ENCODE peak calls at places on chromosomes 12 and 14, in nine cellular contexts. One of them, this sample, is unnamed. For H3K4me1, the result is how much of the 10 kb centered on the place peaks cover.

GRCh38 chr14:45150386-45150890 is 14.7 kb downstream of the FANCM start:
- DNase-seq in neural progenitor cell: no peak
- DNase-seq in HCT116: no peak
- DNase-seq in OCI-LY7: no peak
- DNase-seq in tibial artery: no peak
- DNase-seq in cardiac muscle cell: no peak
- DNase-seq in IMR-90: no peak
- DNase-seq in mesendoderm: no peak
- DNase-seq in heart right ventricle: no peak
- DNase-seq in this sample: peak

GRCh38 chr14:90870950-90871604 is 54.8 kb upstream of the TTC7B start:
- DNase-seq in heart right ventricle: no peak
- DNase-seq in HCT116: no peak
- DNase-seq in IMR-90: peak
- DNase-seq in mesendoderm: no peak
- DNase-seq in tibial artery: no peak
- DNase-seq in OCI-LY7: no peak
- DNase-seq in neural progenitor cell: no peak
- DNase-seq in cardiac muscle cell: no peak
- DNase-seq in this sample: no peak

GRCh38 chr12:87820524-87821194 is 208.5 kb downstream of the C12orf50 start:
- DNase-seq in tibial artery: no peak
- DNase-seq in neural progenitor cell: no peak
- DNase-seq in mesendoderm: peak
- DNase-seq in IMR-90: peak
- DNase-seq in heart right ventricle: no peak
- DNase-seq in cardiac muscle cell: peak
- DNase-seq in HCT116: peak
- DNase-seq in OCI-LY7: no peak
- DNase-seq in this sample: no peak

GRCh38 chr12:53476769-53477209 is 22.5 kb downstream of the MAP3K12 start:
- DNase-seq in cardiac muscle cell: peak
- DNase-seq in OCI-LY7: peak
- DNase-seq in heart right ventricle: no peak
- DNase-seq in HCT116: no peak
- DNase-seq in tibial artery: no peak
- DNase-seq in neural progenitor cell: peak
- DNase-seq in mesendoderm: peak
- DNase-seq in IMR-90: no peak
- DNase-seq in this sample: no peak

GRCh38 chr12:128549621-128550020 is 274.1 kb downstream of the SLC15A4 start:
- DNase-seq in cardiac muscle cell: no peak
- DNase-seq in HCT116: no peak
- DNase-seq in mesendoderm: no peak
- DNase-seq in heart right ventricle: no peak
- DNase-seq in tibial artery: no peak
- DNase-seq in neural progenitor cell: peak
- DNase-seq in OCI-LY7: peak
- DNase-seq in IMR-90: no peak
- DNase-seq in this sample: no peak

GRCh38 chr12:6056406-6057211 is 67.9 kb downstream of the VWF start:
- DNase-seq in neural progenitor cell: peak
- DNase-seq in HCT116: peak
- DNase-seq in OCI-LY7: peak
- DNase-seq in cardiac muscle cell: no peak
- DNase-seq in IMR-90: no peak
- DNase-seq in mesendoderm: peak
- DNase-seq in heart right ventricle: no peak
- DNase-seq in tibial artery: no peak
- DNase-seq in this sample: peak

GRCh38 chr14:104223810-104224515 is 85.6 kb downstream of the KIF26A start:
- DNase-seq in HCT116: no peak
- DNase-seq in neural progenitor cell: no peak
- DNase-seq in cardiac muscle cell: no peak
- DNase-seq in IMR-90: no peak
- DNase-seq in heart right ventricle: no peak
- DNase-seq in mesendoderm: peak
- DNase-seq in OCI-LY7: no peak
- DNase-seq in tibial artery: no peak
- DNase-seq in this sample: no peak

GRCh38 chr12:122203301-122203967 is at the start of gene B3GNT4:
- DNase-seq in cardiac muscle cell: peak
- DNase-seq in OCI-LY7: no peak
- DNase-seq in heart right ventricle: peak
- DNase-seq in HCT116: peak
- DNase-seq in tibial artery: peak
- DNase-seq in mesendoderm: peak
- DNase-seq in neural progenitor cell: peak
- DNase-seq in IMR-90: peak
- DNase-seq in this sample: peak

GRCh38 chr12:109459247-109459646 is 17.9 kb downstream of the KCTD10 start:
- DNase-seq in cardiac muscle cell: peak
- DNase-seq in neural progenitor cell: no peak
- DNase-seq in HCT116: no peak
- DNase-seq in heart right ventricle: no peak
- DNase-seq in mesendoderm: no peak
- DNase-seq in OCI-LY7: no peak
- DNase-seq in IMR-90: peak
- DNase-seq in tibial artery: no peak
- DNase-seq in this sample: no peak

GRCh38 chr14:104522926-104523545 is 56.5 kb upstream of the C14orf180 start:
- DNase-seq in tibial artery: no peak
- DNase-seq in neural progenitor cell: no peak
- DNase-seq in cardiac muscle cell: no peak
- DNase-seq in HCT116: no peak
- DNase-seq in mesendoderm: no peak
- DNase-seq in OCI-LY7: no peak
- DNase-seq in IMR-90: no peak
- DNase-seq in heart right ventricle: no peak
- DNase-seq in this sample: no peak

GRCh38 chr14:83583201-83583600 is 1946.7 kb upstream of the FLRT2 start:
- DNase-seq in mesendoderm: peak
- DNase-seq in neural progenitor cell: no peak
- DNase-seq in cardiac muscle cell: no peak
- DNase-seq in IMR-90: no peak
- DNase-seq in HCT116: no peak
- DNase-seq in OCI-LY7: no peak
- DNase-seq in heart right ventricle: no peak
- DNase-seq in tibial artery: no peak
- DNase-seq in this sample: no peak

GRCh38 chr14:99194736-99195135 is 77.3 kb downstream of the BCL11B start:
- DNase-seq in neural progenitor cell: no peak
- DNase-seq in HCT116: no peak
- DNase-seq in IMR-90: no peak
- DNase-seq in heart right ventricle: no peak
- DNase-seq in mesendoderm: no peak
- DNase-seq in tibial artery: no peak
- DNase-seq in OCI-LY7: no peak
- DNase-seq in cardiac muscle cell: no peak
- DNase-seq in this sample: no peak

GRCh38 chr12:6532927-6533652 is 1.2 kb upstream of the GAPDH start:
- DNase-seq in tibial artery: peak
- DNase-seq in mesendoderm: peak
- DNase-seq in heart right ventricle: peak
- DNase-seq in OCI-LY7: peak
- DNase-seq in cardiac muscle cell: peak
- DNase-seq in IMR-90: peak
- DNase-seq in neural progenitor cell: peak
- DNase-seq in HCT116: no peak
- DNase-seq in this sample: peak

GRCh38 chr12:62256408-62257079 is 3.7 kb upstream of the USP15 start:
- DNase-seq in IMR-90: peak
- DNase-seq in cardiac muscle cell: peak
- DNase-seq in heart right ventricle: no peak
- DNase-seq in mesendoderm: no peak
- DNase-seq in HCT116: no peak
- DNase-seq in tibial artery: no peak
- DNase-seq in neural progenitor cell: no peak
- DNase-seq in OCI-LY7: no peak
- DNase-seq in this sample: peak

GRCh38 chr12:104985206-104985605 is 910 bp upstream of the NOPCHAP1 start:
- DNase-seq in IMR-90: no peak
- DNase-seq in OCI-LY7: no peak
- DNase-seq in heart right ventricle: no peak
- DNase-seq in cardiac muscle cell: no peak
- DNase-seq in mesendoderm: no peak
- DNase-seq in tibial artery: no peak
- DNase-seq in neural progenitor cell: no peak
- DNase-seq in HCT116: no peak
- DNase-seq in this sample: no peak

GRCh38 chr12:33708935-33709334 is 269.3 kb upstream of the SYT10 start:
- DNase-seq in heart right ventricle: no peak
- DNase-seq in IMR-90: no peak
- DNase-seq in HCT116: no peak
- DNase-seq in tibial artery: no peak
- DNase-seq in neural progenitor cell: no peak
- DNase-seq in OCI-LY7: no peak
- DNase-seq in mesendoderm: no peak
- DNase-seq in cardiac muscle cell: no peak
- DNase-seq in this sample: no peak

GRCh38 chr14:103543721-103544626 is 15.0 kb downstream of the TRMT61A start:
- DNase-seq in neural progenitor cell: peak
- DNase-seq in IMR-90: no peak
- DNase-seq in heart right ventricle: no peak
- DNase-seq in tibial artery: peak
- DNase-seq in cardiac muscle cell: peak
- DNase-seq in HCT116: no peak
- DNase-seq in mesendoderm: no peak
- DNase-seq in OCI-LY7: no peak
- DNase-seq in this sample: no peak

DNA sequence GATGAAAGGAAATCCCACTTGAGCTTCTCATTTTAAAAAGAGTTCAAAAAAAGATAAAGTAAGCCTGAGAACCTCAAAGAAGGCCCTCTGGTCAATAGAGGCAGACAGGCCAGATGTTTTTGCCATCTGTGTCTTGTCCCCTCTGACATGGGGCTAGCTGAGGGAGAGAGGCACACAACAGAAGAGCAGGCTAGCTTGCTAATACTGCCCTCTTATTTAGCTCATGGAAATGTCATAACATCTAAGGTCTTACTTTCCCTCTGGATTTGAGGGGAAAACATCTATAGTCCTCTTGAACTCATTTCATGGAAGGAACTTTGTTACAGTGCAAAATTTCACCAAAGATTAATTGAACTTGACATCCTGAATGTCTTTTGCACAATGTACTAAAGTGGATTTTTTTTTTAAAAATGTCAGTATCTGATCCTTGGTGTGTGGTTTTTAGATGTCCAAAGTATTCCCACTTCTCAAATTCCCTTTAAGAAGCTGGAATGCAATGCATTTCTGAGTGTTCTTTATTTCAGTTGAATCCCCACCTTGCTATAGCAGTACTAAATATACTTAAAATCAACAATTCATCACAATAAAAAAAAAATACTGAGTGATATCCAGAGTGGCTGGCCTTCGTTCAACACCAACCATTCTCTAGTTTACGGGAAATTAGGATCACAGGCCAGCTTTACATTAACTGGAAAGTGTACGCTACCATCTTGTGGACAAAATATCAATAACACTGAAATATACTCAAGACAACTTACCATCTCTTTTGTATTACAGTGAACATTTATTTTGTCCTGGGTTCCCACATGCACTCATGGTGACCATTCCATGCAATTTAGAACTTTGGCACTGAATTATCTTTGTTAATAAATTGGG is 176.6 kb downstream of the PAH start:
- DNase-seq in OCI-LY7: peak
- DNase-seq in mesendoderm: peak
- DNase-seq in HCT116: peak
- DNase-seq in heart right ventricle: no peak
- DNase-seq in tibial artery: no peak
- DNase-seq in cardiac muscle cell: peak
- DNase-seq in IMR-90: peak
- DNase-seq in neural progenitor cell: peak
- DNase-seq in this sample: peak
- H3K4me1 ChIP-seq in OCI-LY7: under half
- H3K4me1 ChIP-seq in mesendoderm: under half
- H3K4me1 ChIP-seq in HCT116: under half
- H3K4me1 ChIP-seq in heart right ventricle: under half
- H3K4me1 ChIP-seq in tibial artery: under half
- H3K4me1 ChIP-seq in cardiac muscle cell: under half
- H3K4me1 ChIP-seq in IMR-90: under half
- H3K4me1 ChIP-seq in neural progenitor cell: under half
- H3K4me1 ChIP-seq in this sample: under half

DNA sequence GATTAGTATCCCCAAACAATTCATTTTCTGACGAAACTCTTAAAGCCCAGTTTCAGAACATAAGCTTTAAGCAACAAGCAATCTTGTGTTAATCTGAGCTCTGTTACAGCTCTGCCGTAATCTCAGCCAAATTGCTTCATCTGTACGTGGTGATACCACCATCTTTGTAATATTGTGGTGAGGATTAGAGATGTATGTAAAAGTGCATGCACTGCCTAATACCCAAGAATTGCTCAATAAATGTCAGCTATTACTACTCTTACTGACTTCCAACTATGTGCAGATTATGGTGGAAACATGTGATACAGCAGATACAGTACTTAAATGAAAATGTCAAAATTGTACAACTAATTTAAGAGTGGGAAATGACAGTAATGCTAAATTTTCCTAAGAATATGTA is 1.8 kb downstream of the AKAP5 start:
- DNase-seq in HCT116: no peak
- DNase-seq in IMR-90: no peak
- DNase-seq in heart right ventricle: no peak
- DNase-seq in mesendoderm: no peak
- DNase-seq in OCI-LY7: no peak
- DNase-seq in neural progenitor cell: no peak
- DNase-seq in cardiac muscle cell: peak
- DNase-seq in tibial artery: no peak
- DNase-seq in this sample: no peak
- H3K4me1 ChIP-seq in HCT116: under half
- H3K4me1 ChIP-seq in IMR-90: under half
- H3K4me1 ChIP-seq in heart right ventricle: under half
- H3K4me1 ChIP-seq in mesendoderm: under half
- H3K4me1 ChIP-seq in OCI-LY7: under half
- H3K4me1 ChIP-seq in neural progenitor cell: under half
- H3K4me1 ChIP-seq in cardiac muscle cell: under half
- H3K4me1 ChIP-seq in tibial artery: under half
- H3K4me1 ChIP-seq in this sample: under half

DNA sequence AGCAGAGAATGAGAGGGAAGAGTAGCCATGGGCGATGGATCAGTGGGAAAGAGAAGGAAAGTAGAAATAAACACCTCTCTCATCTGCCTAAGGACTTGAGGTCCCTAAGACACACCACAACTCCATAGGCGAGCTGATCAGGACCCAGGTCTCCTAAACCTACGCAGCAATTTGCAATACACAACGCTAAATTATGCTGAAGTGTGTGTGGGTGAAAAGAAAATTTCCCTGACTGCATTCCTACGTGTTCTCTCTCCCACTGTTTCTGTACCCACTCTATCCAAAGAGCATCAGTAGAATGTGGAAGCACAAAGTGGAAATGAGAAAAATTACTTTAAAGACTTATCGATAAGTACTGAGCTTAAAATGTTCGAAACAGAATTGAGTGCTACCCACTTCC is 88.9 kb downstream of the RPS29 start:
- DNase-seq in heart right ventricle: no peak
- DNase-seq in cardiac muscle cell: no peak
- DNase-seq in neural progenitor cell: no peak
- DNase-seq in HCT116: no peak
- DNase-seq in IMR-90: no peak
- DNase-seq in mesendoderm: no peak
- DNase-seq in tibial artery: no peak
- DNase-seq in OCI-LY7: no peak
- DNase-seq in this sample: no peak
- H3K4me1 ChIP-seq in heart right ventricle: under half
- H3K4me1 ChIP-seq in cardiac muscle cell: under half
- H3K4me1 ChIP-seq in neural progenitor cell: under half
- H3K4me1 ChIP-seq in HCT116: under half
- H3K4me1 ChIP-seq in IMR-90: under half
- H3K4me1 ChIP-seq in mesendoderm: under half
- H3K4me1 ChIP-seq in tibial artery: under half
- H3K4me1 ChIP-seq in OCI-LY7: under half
- H3K4me1 ChIP-seq in this sample: under half

GRCh38 chr12:3251691-3252090 is 174.5 kb downstream of the TSPAN9 start:
- DNase-seq in tibial artery: peak
- DNase-seq in HCT116: no peak
- DNase-seq in neural progenitor cell: no peak
- DNase-seq in heart right ventricle: peak
- DNase-seq in cardiac muscle cell: no peak
- DNase-seq in IMR-90: no peak
- DNase-seq in mesendoderm: no peak
- DNase-seq in OCI-LY7: no peak
- DNase-seq in this sample: no peak
- H3K4me1 ChIP-seq in tibial artery: half or more
- H3K4me1 ChIP-seq in HCT116: under half
- H3K4me1 ChIP-seq in neural progenitor cell: under half
- H3K4me1 ChIP-seq in heart right ventricle: half or more
- H3K4me1 ChIP-seq in cardiac muscle cell: half or more
- H3K4me1 ChIP-seq in IMR-90: under half
- H3K4me1 ChIP-seq in mesendoderm: under half
- H3K4me1 ChIP-seq in OCI-LY7: under half
- H3K4me1 ChIP-seq in this sample: under half